ENCODE peak calls at places on chromosomes 6 and 20, in four cellular contexts. A is ovary, V is HepG2, Q is tibial nerve. D is an unnamed sample.

GRCh38 chr6:149049230-149049629 is 268.3 kb upstream of the TAB2 start:
- DNase-seq in Q (no peak), V (no peak), A (no peak), D (no peak)

GRCh38 chr20:49132995-49133451 is 55.1 kb downstream of the STAU1 start:
- DNase-seq in A (no peak), V (peak), Q (no peak), D (no peak)

GRCh38 chr6:111486921-111487320 is 3.9 kb upstream of the REV3L start:
- DNase-seq in Q (no peak), A (no peak), V (no peak), D (no peak)

GRCh38 chr6:52243282-52243893 is 912 bp downstream of the IL17F start:
- DNase-seq in V (no peak), A (no peak), Q (no peak), D (no peak)

GRCh38 chr20:9068232-9068781 is 580 bp upstream of the PLCB4 start:
- DNase-seq in A (peak), Q (no peak), V (no peak), D (peak)

GRCh38 chr6:168660400-168660945 is 219.5 kb downstream of the SMOC2 start:
- DNase-seq in Q (no peak), A (no peak), V (no peak), D (peak)

GRCh38 chr6:144528605-144529425 is 243.7 kb downstream of the UTRN start:
- DNase-seq in A (no peak), V (no peak), Q (no peak), D (no peak)

GRCh38 chr6:125953502-125953875 is 3.1 kb upstream of the HINT3 start:
- DNase-seq in V (peak), A (no peak), Q (no peak), D (no peak)

GRCh38 chr20:63137851-63138415 is 78.0 kb downstream of the YTHDF1 start:
- DNase-seq in A (no peak), Q (no peak), V (no peak), D (no peak)

GRCh38 chr6:45619211-45619760 is 241.6 kb upstream of the SUPT3H start:
- DNase-seq in Q (peak), V (no peak), A (no peak), D (no peak)

GRCh38 chr6:142685852-142686718 is 258.9 kb downstream of the HIVEP2 start:
- DNase-seq in Q (no peak), V (no peak), A (no peak), D (no peak)

GRCh38 chr6:11272491-11273192 is 40.2 kb upstream of the NEDD9 start:
- DNase-seq in A (no peak), Q (no peak), V (no peak), D (no peak)

GRCh38 chr6:118893095-118893881 is 664 bp upstream of the ASF1A start:
- DNase-seq in Q (no peak), A (no peak), V (peak), D (no peak)

GRCh38 chr20:31690124-31690666 is 32.5 kb downstream of the BCL2L1 start:
- DNase-seq in A (no peak), Q (no peak), V (no peak), D (no peak)

GRCh38 chr6:4059115-4059777 is 19.7 kb downstream of the FAM217A start:
- DNase-seq in V (peak), A (no peak), Q (no peak), D (no peak)
- TF ChIP-seq EP300 in V (no peak), A (no peak), Q (no peak), D (no peak)

GRCh38 chr6:2839982-2840793 is 1.5 kb downstream of the SERPINB1 start:
- DNase-seq in Q (no peak), A (no peak), V (no peak), D (no peak)

GRCh38 chr6:2841264-2842138 is at the start of gene SERPINB1:
- DNase-seq in A (peak), Q (peak), V (peak), D (peak)

GRCh38 chr6:2842139-2842552 is 483 bp upstream of the SERPINB1 start:
- DNase-seq in Q (no peak), V (no peak), A (no peak), D (no peak)

GRCh38 chr6:2840794-2841061 is 935 bp downstream of the SERPINB1 start:
- DNase-seq in V (no peak), A (no peak), Q (no peak), D (no peak)

GRCh38 chr6:2839195-2839981 is 2.3 kb downstream of the SERPINB1 start:
- DNase-seq in V (peak), A (no peak), Q (no peak), D (no peak)
- H3K4me3 ChIP-seq in V (peak), A (no peak), Q (no peak), D (no peak)

GRCh38 chr20:17568972-17569471 is 853 bp upstream of the DSTN start:
- DNase-seq in V (peak), Q (peak), A (peak), D (peak)
- TF ChIP-seq EP300 in V (no peak), Q (peak), A (peak), D (peak)

GRCh38 chr6:33277663-33278391 is 904 bp downstream of the B3GALT4 start:
- DNase-seq in Q (no peak), A (no peak), V (no peak), D (no peak)
- H3K4me3 ChIP-seq in Q (peak), A (peak), V (no peak), D (peak)

GRCh38 chr20:44773070-44773829 is 27.6 kb downstream of the KCNK15 start:
- DNase-seq in V (no peak), A (no peak), Q (no peak), D (no peak)
- TF ChIP-seq EP300 in V (no peak), A (no peak), Q (no peak), D (no peak)

D was measured in sigmoid colon.